ENCODE peak calls at places on chromosomes 16 and 17, in four cellular contexts. C, E, N and O are unnamed samples.
A peak's percentile ranks its signal among the peaks of the same experiment; 100 is the strongest.

GRCh38 chr16:3716831-3717234 is 491 bp downstream of the TRAP1 start:
- DNase-seq in E (no peak), N (peak; percentile 29), C (peak; percentile 36), O (no peak)

GRCh38 chr16:76541062-76541461 is 263.9 kb downstream of the CNTNAP4 start:
- DNase-seq in E (no peak), N (no peak), C (no peak), O (no peak)

GRCh38 chr17:40724656-40725055 is 21.1 kb upstream of the KRT24 start:
- DNase-seq in N (no peak), C (no peak), E (no peak), O (no peak)

GRCh38 chr17:7186241-7186640 is 7.1 kb upstream of the ASGR1 start:
- DNase-seq in E (peak; percentile 61), N (peak; percentile 53), C (peak; percentile 57), O (no peak)

GRCh38 chr17:65027305-65027704 is 29.2 kb downstream of the GNA13 start:
- DNase-seq in E (peak; percentile 15), N (peak; percentile 74), C (peak; percentile 53), O (peak; percentile 83)

GRCh38 chr16:88624977-88625576 is 13.3 kb upstream of the IL17C start:
- DNase-seq in C (no peak), N (no peak), E (no peak), O (no peak)

GRCh38 chr16:81717662-81718189 is 61.4 kb upstream of the PLCG2 start:
- DNase-seq in N (peak; percentile 56), E (no peak), C (no peak), O (no peak)

GRCh38 chr16:68093816-68094613 is 8.8 kb downstream of the NFATC3 start:
- DNase-seq in C (no peak), N (peak; percentile 34), E (no peak), O (peak; percentile 69)

GRCh38 chr16:11390573-11391495 is 45.6 kb downstream of the RMI2 start:
- DNase-seq in E (no peak), C (no peak), N (no peak), O (no peak)

GRCh38 chr16:2988590-2989099 is 8.4 kb upstream of the PKMYT1 start:
- DNase-seq in C (no peak), N (no peak), E (no peak), O (no peak)

GRCh38 chr17:40490982-40491381 is 10.4 kb downstream of the TNS4 start:
- DNase-seq in E (no peak), C (no peak), N (no peak), O (no peak)

GRCh38 chr17:11610999-11611566 is 12.8 kb downstream of the DNAH9 start:
- DNase-seq in C (no peak), E (no peak), N (no peak), O (no peak)

GRCh38 chr17:17026163-17026562 is 16.1 kb upstream of the MPRIP start:
- DNase-seq in E (no peak), C (no peak), N (no peak), O (no peak)

GRCh38 chr17:66549731-66550207 is 247.4 kb downstream of the PRKCA start:
- DNase-seq in C (no peak), N (peak; percentile 60), E (no peak), O (peak; percentile 90)

GRCh38 chr16:72291531-72291981 is 119.6 kb upstream of the PMFBP1 start:
- DNase-seq in N (peak; percentile 70), C (no peak), E (peak; percentile 28), O (peak; percentile 94)

GRCh38 chr16:3915438-3916250 is 35.1 kb upstream of the CREBBP start:
- DNase-seq in N (no peak), C (no peak), E (no peak), O (no peak)

GRCh38 chr17:81411305-81411704 is 16.0 kb downstream of the BAHCC1 start:
- DNase-seq in E (no peak), C (no peak), N (no peak), O (no peak)

GRCh38 chr16:79093554-79093967 is 507.0 kb downstream of the MAF start:
- DNase-seq in C (peak; percentile 17), N (no peak), E (no peak), O (no peak)

GRCh38 chr17:4004517-4005295 is 40.5 kb upstream of the ATP2A3 start:
- DNase-seq in N (peak; percentile 56), E (peak; percentile 63), C (peak; percentile 80), O (no peak)

GRCh38 chr16:4249546-4249945 is 7.7 kb upstream of the SRL start:
- DNase-seq in C (peak; percentile 24), E (no peak), N (no peak), O (no peak)

GRCh38 chr16:3431779-3432219 is 11.5 kb downstream of the ZNF597 start:
- DNase-seq in E (no peak), N (no peak), C (peak; percentile 62), O (peak; percentile 31)

GRCh38 chr16:58098207-58099096 is 30.7 kb downstream of the CFAP20 start:
- DNase-seq in N (peak; percentile 21), E (no peak), C (no peak), O (peak; percentile 22)

GRCh38 chr17:15308758-15309157 is 32.6 kb downstream of the TEKT3 start:
- DNase-seq in N (no peak), E (no peak), C (no peak), O (no peak)

GRCh38 chr17:71503710-71504471 is 616.9 kb upstream of the SOX9 start:
- DNase-seq in N (no peak), E (no peak), C (no peak), O (no peak)

GRCh38 chr16:17354121-17354750 is 116.5 kb downstream of the XYLT1 start:
- DNase-seq in C (no peak), E (no peak), N (no peak), O (no peak)

GRCh38 chr17:77746391-77746790 is 212.1 kb upstream of the TNRC6C start:
- DNase-seq in N (no peak), C (no peak), E (no peak), O (no peak)

GRCh38 chr17:78523939-78524655 is 53.1 kb downstream of the DNAH17 start:
- DNase-seq in N (peak; percentile 69), E (no peak), C (no peak), O (no peak)

GRCh38 chr16:61295311-61295710 is 740.9 kb downstream of the CDH8 start:
- DNase-seq in N (no peak), C (no peak), E (no peak), O (no peak)

GRCh38 chr16:56861756-56862155 is 3.3 kb upstream of the SLC12A3 start:
- DNase-seq in E (no peak), N (no peak), C (no peak), O (no peak)

DNA sequence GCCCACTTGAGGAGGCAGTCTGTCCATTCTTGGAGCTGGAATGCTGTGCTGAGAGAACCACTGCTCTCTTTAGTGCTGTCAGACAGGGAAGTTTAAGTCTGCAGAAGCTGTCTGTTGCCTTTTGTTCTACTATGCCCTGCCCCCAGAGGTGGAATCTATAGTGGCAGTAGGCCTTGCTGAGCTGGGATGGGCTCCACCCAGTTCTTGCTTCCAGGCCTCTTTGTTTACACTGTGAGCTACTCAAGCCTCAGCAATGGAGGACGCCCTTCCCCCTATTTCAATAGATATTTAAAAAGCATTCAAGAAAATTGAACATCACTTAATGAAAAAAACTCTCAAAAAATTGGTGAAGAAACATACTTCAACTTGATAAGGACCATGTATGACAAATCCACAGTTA is 313.5 kb downstream of the PHKB start:
- DNase-seq in C (no peak), E (peak; percentile 67), N (peak; percentile 67), O (peak; percentile 52)
- TF ChIP-seq MAZ in C (no peak), E (no peak), N (no peak), O (no peak)

GRCh38 chr16:10080031-10080772 is 102.0 kb downstream of the GRIN2A start:
- DNase-seq in N (no peak), E (no peak), C (peak; percentile 12), O (no peak)
- TF ChIP-seq MAZ in N (no peak), E (no peak), C (no peak), O (no peak)

GRCh38 chr16:15689290-15689689 is 39.2 kb downstream of the NDE1 start:
- DNase-seq in C (no peak), E (no peak), N (no peak), O (peak; percentile 49)
- TF ChIP-seq MAZ in C (no peak), E (no peak), N (no peak), O (no peak)

GRCh38 chr17:30992551-30992950 is 21.7 kb downstream of the RNF135 start:
- DNase-seq in N (no peak), E (no peak), C (no peak), O (no peak)
- TF ChIP-seq MAZ in N (no peak), E (no peak), C (no peak), O (no peak)

DNA sequence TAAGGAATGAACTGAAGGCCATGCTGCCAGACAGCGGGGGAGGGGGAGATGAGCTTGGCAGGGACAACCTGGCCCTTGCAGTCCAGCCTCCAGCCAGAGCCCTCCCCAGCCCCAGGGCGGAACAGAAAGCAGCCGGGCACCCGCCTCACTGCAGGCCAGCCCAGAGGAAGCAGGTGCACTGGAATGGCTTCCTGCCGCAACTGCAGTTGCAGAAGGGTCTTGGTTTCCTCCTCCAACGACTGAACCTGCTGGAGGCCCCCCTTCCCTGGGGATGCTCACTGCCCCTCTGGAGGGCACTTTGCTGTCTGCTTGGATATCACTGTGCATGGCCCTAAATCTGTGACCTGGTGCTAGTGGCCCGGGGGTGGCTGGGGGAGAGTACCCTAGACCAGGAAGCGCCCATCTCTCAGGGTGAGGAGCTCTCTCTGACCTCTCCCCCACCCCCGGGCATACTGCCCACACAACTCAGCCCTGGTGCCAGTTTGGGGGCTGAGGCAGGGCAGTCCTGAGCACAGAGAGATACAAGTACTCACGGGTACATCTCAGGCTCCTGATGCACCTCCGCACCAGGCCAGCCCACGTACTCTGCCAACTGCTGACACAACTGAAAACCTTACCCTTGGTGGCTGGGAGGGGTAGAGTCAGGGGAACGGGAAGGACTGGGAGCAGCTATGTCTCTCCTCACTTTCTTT is 41.1 kb downstream of the MYO18A start:
- DNase-seq in E (no peak), C (no peak), N (no peak), O (no peak)
- TF ChIP-seq MAZ in E (no peak), C (no peak), N (no peak), O (no peak)

GRCh38 chr16:1492082-1492922 is 858 bp upstream of the TELO2 start:
- DNase-seq in E (no peak), C (no peak), N (no peak), O (no peak)
- TF ChIP-seq MAZ in E (peak; percentile 18), C (peak; percentile 15), N (no peak), O (no peak)

DNA sequence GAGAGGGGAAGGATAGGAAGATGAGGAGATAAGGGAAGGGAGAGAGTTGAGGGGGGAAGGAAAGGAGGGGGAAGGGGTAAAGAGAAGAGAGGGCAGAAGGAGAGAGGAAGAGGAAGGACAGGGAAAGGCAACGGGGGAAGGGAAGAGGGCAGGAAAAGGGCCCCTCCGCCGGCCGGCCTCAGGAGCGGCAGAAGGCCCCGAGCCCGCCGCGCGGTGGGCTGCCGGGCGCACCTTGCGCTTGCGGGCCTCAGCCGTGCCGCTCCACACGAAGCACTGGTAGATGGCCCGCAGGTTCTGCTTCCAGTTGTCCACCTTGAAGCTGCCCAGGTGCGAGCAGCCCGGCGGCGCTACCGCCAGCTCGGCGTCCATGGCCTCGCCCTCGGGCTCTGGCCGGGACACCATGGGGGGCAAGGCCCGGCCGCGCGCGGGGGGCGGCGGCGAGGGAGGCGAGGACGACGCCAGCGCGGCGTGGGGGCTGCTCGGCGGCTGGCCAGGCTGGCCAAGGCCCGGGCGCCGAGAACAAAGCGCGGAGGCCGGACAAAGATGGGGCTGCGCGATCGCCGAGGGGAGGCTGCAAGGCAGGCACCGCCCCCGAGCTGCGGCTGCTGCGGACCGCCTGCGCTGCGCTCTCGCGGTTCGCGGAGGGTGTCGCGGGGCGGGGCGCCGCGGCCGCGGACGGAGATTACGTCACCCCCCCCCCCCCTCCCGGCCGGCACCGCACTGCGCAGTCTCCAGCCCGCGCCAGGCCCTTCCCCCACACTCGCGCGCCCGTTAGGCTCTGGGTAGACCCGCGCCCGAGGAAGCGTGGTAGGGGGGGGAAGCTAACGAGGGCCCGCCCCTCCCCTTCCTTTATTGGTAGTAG is at the start of gene USP22:
- DNase-seq in C (peak; percentile 88), E (no peak), N (no peak), O (no peak)
- TF ChIP-seq MAZ in C (peak; percentile 22), E (peak; percentile 38), N (no peak), O (no peak)

GRCh38 chr17:79664925-79665738 is 54.3 kb upstream of the RBFOX3 start:
- DNase-seq in C (no peak), E (no peak), N (no peak), O (no peak)
- TF ChIP-seq MAZ in C (no peak), E (no peak), N (no peak), O (no peak)